ENCODE peak calls at places on chromosomes 13 and 19, in six cellular contexts. W is aorta, G is IMR-90, N is heart right ventricle, Z is stomach, E is SK-N-SH. Q is an unnamed sample.

GRCh38 chr13:101305981-101306411 is 110.3 kb downstream of the NALCN start:
- DNase-seq in W (no peak), E (peak), N (no peak), G (no peak), Z (no peak), Q (no peak)

GRCh38 chr19:39017646-39018045 is 14.7 kb downstream of the FBXO27 start:
- DNase-seq in W (no peak), Z (no peak), G (no peak), E (no peak), N (no peak), Q (no peak)

GRCh38 chr13:40505196-40505595 is 161.2 kb downstream of the FOXO1 start:
- DNase-seq in Z (no peak), E (no peak), G (no peak), N (no peak), W (no peak), Q (no peak)

GRCh38 chr19:18496167-18496979 is 25.5 kb downstream of the ELL start:
- DNase-seq in G (peak), N (no peak), Z (peak), E (no peak), W (no peak), Q (no peak)

GRCh38 chr13:43698743-43699142 is 88.0 kb downstream of the ENOX1 start:
- DNase-seq in N (no peak), G (peak), W (no peak), Z (no peak), E (no peak), Q (no peak)

GRCh38 chr19:12985049-12985776 is 10.1 kb upstream of the NFIX start:
- DNase-seq in E (no peak), Z (peak), G (peak), W (no peak), N (peak), Q (peak)

GRCh38 chr13:34358811-34359513 is 541.0 kb downstream of the RFC3 start:
- DNase-seq in W (no peak), Z (no peak), G (peak), E (no peak), N (no peak), Q (no peak)

GRCh38 chr19:48370955-48371354 is 6.8 kb downstream of the SYNGR4 start:
- DNase-seq in G (no peak), N (no peak), Z (no peak), E (peak), W (no peak), Q (no peak)

GRCh38 chr19:4328243-4328990 is 10.2 kb downstream of the STAP2 start:
- DNase-seq in N (peak), Z (peak), W (peak), E (peak), G (peak), Q (peak)

GRCh38 chr19:11378319-11379189 is 4.1 kb downstream of the SWSAP1 start:
- DNase-seq in W (peak), N (peak), G (peak), E (peak), Z (peak), Q (no peak)

GRCh38 chr19:19775891-19776205 is 42.9 kb upstream of the ZNF14 start:
- DNase-seq in Z (no peak), N (no peak), E (no peak), G (no peak), W (no peak), Q (no peak)

GRCh38 chr19:40605201-40605971 is 4.2 kb downstream of the LTBP4 start:
- DNase-seq in Z (peak), N (peak), W (peak), E (peak), G (peak), Q (peak)

GRCh38 chr13:38283346-38283745 is 66.3 kb upstream of the UFM1 start:
- DNase-seq in Z (no peak), G (no peak), E (no peak), W (no peak), N (no peak), Q (no peak)

GRCh38 chr13:28819748-28820098 is 416 bp upstream of the MTUS2 start:
- DNase-seq in W (peak), E (peak), Z (peak), G (peak), N (peak), Q (no peak)

GRCh38 chr19:14718522-14719113 is 28.8 kb downstream of the ZNF333 start:
- DNase-seq in G (no peak), E (no peak), W (no peak), N (no peak), Z (no peak), Q (no peak)

GRCh38 chr19:35743640-35744306 is 1.4 kb downstream of the U2AF1L4 start:
- DNase-seq in Z (no peak), W (no peak), N (no peak), E (no peak), G (no peak), Q (no peak)

GRCh38 chr13:37491661-37492060 is 106.9 kb downstream of the POSTN start:
- DNase-seq in N (no peak), Z (no peak), G (no peak), E (no peak), W (no peak), Q (no peak)

GRCh38 chr13:30585748-30586262 is 31.9 kb upstream of the USPL1 start:
- DNase-seq in G (peak), N (no peak), W (no peak), E (no peak), Z (no peak), Q (no peak)

GRCh38 chr13:101747039-101747438 is 294.6 kb downstream of the ITGBL1 start:
- DNase-seq in W (no peak), Z (no peak), E (no peak), N (no peak), G (no peak), Q (no peak)

DNA sequence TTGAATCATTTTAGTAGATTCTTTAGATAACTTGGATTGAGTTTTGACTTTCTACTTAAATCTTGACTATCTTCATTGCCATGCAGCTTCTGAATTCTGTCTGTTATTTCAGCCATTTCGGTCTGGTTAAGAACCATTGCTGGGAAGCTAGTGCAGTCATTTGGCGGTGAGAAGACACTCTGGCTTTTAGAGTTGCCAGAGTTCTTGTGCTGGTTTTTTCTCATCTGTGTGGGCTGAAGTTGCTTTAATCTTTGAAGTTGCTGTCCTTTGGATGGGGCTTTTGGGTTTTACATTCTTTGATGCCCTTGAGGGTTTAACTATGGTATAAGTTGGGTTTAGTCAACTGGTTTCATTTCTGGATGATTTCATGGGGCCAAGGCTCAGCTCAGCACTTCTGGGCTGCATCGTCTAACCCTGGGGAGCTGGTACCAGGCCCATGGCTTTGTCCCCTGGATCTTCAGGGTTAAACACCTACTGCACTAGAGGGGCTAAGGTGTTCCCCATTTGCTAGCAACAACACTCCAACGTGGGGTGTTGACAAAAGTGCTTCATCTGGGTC is 10.0 kb upstream of the IGFL2 start:
- DNase-seq in Z (no peak), E (no peak), G (no peak), W (no peak), N (no peak), Q (no peak)
- H3K27ac ChIP-seq in Z (no peak), E (no peak), G (no peak), W (no peak), N (no peak), Q (no peak)

DNA sequence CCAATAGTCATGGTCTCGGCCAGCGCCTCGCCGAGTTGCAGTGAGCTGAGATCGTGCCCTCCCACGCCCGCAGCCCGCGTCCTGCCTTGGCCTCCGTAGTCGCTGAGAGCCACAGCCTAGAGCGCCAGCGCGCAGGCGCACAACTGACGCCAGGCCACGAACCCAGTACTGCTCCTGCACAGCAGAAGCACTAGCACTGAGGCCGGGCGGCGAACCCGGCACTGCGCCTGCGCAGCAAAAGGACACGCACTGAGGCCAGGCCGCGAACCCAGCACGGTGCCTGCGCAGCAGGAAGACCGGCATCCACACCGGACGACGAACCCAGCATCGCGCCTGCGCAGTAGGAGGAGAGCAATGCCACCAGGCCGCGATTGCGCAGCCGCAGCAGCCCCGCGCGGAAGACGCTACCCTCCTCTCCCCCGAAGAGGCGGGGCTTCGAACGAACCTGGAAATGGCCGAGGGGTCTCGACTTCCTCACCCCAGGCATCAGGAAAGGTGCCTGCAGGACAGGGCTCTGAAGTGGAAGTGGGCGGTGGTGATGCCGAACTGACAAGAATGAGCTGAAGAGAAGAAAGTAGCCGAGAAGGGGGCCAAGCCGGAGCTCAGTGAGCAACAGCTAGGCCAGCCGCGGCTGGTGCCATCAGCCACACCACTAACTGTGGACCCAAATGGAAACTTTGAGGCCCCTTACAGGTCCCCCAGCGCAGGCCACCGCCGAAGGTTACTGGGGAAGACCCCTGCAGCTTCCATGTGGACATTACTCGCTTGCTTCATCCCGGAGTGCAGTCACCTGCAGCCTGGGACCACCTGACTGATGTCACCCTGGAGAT is 7.5 kb downstream of the F10 start:
- DNase-seq in W (peak), Z (peak), G (no peak), E (no peak), N (no peak), Q (no peak)
- H3K4me3 ChIP-seq in W (no peak), Z (peak), G (no peak), E (no peak), N (peak), Q (peak)

DNA sequence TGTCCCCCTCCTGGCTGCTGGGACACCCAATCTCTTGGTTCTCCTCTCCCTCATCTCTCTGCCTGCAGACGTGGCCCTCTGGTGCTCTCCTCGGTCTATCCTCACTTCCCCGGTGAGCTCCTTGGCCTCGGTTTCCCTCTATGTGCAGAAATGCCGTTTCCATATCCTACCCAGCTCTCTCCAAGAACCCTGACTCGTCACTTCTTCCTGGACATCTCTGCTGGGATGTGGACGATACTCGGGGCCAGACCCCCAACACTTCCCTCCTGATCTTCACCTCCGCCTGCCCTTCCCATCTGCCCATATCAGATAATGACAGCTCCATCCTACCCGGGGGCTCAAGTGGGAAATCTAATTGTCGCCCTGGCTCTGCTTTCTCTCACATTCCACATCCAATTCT is 7.9 kb downstream of the AP2S1 start:
- DNase-seq in N (no peak), G (no peak), E (no peak), Z (no peak), W (no peak), Q (no peak)
- H3K27ac ChIP-seq in N (no peak), G (no peak), E (no peak), Z (no peak), W (no peak), Q (no peak)

GRCh38 chr19:5683177-5683886 is 2.5 kb downstream of the HSD11B1L start:
- DNase-seq in E (no peak), Z (no peak), G (no peak), W (no peak), N (no peak), Q (no peak)

GRCh38 chr19:5686326-5686646 is 3.8 kb upstream of the RPL36 start:
- DNase-seq in G (no peak), N (no peak), W (no peak), E (no peak), Z (no peak), Q (no peak)

GRCh38 chr19:5684694-5685430 is 4.0 kb downstream of the HSD11B1L start:
- DNase-seq in W (no peak), E (no peak), Z (no peak), N (no peak), G (no peak), Q (no peak)

GRCh38 chr19:5687360-5688198 is 2.5 kb upstream of the RPL36 start:
- DNase-seq in N (no peak), E (peak), Z (no peak), W (no peak), G (no peak), Q (peak)

DNA sequence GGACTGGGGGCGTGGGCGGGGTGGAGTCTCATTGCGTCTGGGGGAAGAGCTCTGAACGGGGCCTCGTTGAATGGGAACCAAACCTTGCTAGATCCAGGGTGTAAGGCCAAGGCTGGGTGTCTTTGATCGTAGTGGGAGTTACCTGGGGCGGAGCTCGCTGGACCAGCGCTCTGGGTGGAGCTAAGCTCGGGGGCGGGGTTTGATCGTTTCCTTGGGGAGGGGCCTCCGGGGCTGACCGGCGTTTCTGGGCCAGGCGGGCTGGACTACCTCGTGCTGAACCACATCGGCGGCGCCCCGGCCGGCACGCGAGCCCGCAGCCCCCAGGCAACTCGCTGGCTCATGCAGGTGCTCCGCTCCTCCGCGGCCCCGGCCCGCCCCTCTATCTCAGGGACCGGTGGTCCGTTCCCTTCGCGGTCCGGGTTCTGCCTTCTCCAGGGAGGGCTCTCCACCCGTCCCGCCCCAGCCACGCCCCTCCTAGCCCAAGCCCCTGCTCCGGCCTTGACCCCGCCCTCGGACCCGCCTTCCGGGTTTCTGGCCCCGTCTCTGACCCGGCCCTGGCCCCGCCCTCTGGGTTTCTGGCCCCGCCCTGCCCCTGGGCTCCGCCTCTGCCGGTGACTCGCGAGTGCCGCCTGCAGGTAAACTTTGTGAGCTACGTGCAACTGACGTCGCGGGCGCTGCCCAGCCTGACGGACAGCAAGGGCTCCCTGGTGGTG is 3.3 kb upstream of the RPL36 start:
- DNase-seq in Z (peak), E (peak), N (peak), W (peak), G (peak), Q (peak)
- H3K4me3 ChIP-seq in Z (peak), E (peak), N (peak), W (no peak), G (peak), Q (peak)

DNA sequence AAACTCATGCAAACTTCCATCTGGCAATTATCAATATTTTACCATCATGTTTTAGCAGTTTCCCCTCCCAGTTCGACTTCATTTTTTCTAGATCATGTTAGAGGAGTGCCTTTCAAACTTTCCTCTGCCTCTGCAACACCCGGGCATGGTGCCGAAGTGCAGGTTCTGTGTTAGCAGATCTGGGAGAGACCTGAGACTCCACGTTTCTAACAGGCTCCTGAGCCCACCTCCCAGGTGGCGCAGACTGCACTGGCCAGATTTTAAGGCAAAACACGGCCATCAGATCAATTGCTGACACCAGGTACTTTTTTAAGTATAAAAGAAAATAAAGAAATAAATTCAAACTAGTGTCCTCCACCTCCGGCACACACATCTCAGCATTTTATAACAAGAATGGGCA is 128.2 kb upstream of the SOX1 start:
- DNase-seq in G (no peak), Z (no peak), E (no peak), W (no peak), N (no peak), Q (no peak)
- H3K27ac ChIP-seq in G (no peak), Z (no peak), E (no peak), W (no peak), N (no peak), Q (no peak)

GRCh38 chr19:6999938-7000732 is 21.1 kb downstream of the MBD3L2B start:
- DNase-seq in W (no peak), Z (no peak), G (no peak), N (no peak), E (no peak), Q (no peak)
- H3K4me3 ChIP-seq in W (no peak), Z (no peak), G (no peak), N (no peak), E (no peak), Q (no peak)

DNA sequence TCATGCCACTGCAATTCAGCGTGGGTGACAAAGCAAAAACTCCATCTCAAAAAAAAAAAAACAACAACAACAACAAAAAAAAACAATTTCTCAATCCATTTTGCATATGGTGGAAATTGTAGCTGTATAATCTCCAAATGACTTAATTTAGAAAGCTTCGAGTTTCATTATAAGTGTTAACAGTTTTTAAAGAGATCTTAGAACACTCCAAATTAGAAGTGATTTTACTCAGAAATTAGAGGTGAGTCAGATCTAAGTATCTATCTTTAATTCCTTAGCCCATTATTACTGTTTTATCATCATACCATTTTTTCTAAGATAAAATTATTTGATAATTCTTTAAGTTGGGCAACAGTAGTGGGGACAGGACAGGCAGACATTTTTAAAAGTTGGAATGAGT is 60.5 kb downstream of the ZMYM2 start:
- DNase-seq in G (no peak), W (no peak), N (no peak), E (no peak), Z (no peak), Q (no peak)
- H3K27ac ChIP-seq in G (no peak), W (no peak), N (no peak), E (no peak), Z (no peak), Q (no peak)

GRCh38 chr13:33109801-33110200 is 93.6 kb downstream of the KL start:
- DNase-seq in Z (no peak), E (no peak), W (no peak), G (no peak), N (no peak), Q (no peak)
- H3K4me3 ChIP-seq in Z (no peak), E (no peak), W (no peak), G (no peak), N (no peak), Q (no peak)

GRCh38 chr13:95564091-95564490 is 11.6 kb downstream of the CLDN10 start:
- DNase-seq in N (no peak), G (no peak), E (no peak), W (no peak), Z (no peak), Q (no peak)
- H3K27ac ChIP-seq in N (no peak), G (no peak), E (no peak), W (no peak), Z (no peak), Q (no peak)